ENCODE peak calls at places on chromosome 2, in six cellular contexts. E is fibroblast of lung, O is ovary, J is prostate gland, L is breast epithelium, R is small intestine. I is an unnamed sample.

GRCh38 chr2:42918671-42919335 is 126.4 kb upstream of the HAAO start:
- DNase-seq in J (no peak), O (no peak), L (no peak), R (no peak), E (no peak), I (no peak)

GRCh38 chr2:234038076-234038802 is 12.3 kb upstream of the SPP2 start:
- DNase-seq in E (peak), L (no peak), O (no peak), R (no peak), J (no peak), I (no peak)

GRCh38 chr2:231932985-231933915 is 7.1 kb upstream of the NPPC start:
- DNase-seq in J (no peak), L (no peak), E (no peak), R (no peak), O (no peak), I (no peak)

GRCh38 chr2:164711246-164712138 is 90.2 kb upstream of the GRB14 start:
- DNase-seq in E (no peak), J (no peak), O (no peak), L (no peak), R (peak), I (no peak)

GRCh38 chr2:30266051-30266621 is 34.8 kb downstream of the LBH start:
- DNase-seq in J (no peak), O (no peak), E (no peak), L (no peak), R (peak), I (no peak)

GRCh38 chr2:181273986-181274385 is 183.2 kb upstream of the ITGA4 start:
- DNase-seq in L (no peak), R (no peak), E (peak), O (no peak), J (no peak), I (no peak)

GRCh38 chr2:40095003-40095402 is 315.9 kb upstream of the THUMPD2 start:
- DNase-seq in R (no peak), L (no peak), O (no peak), E (peak), J (no peak), I (no peak)

GRCh38 chr2:59988337-59988736 is 565.1 kb downstream of the BCL11A start:
- DNase-seq in O (no peak), J (no peak), L (no peak), E (no peak), R (peak), I (no peak)

GRCh38 chr2:18578033-18578432 is 11.3 kb downstream of the NT5C1B start:
- DNase-seq in L (no peak), E (no peak), R (no peak), J (no peak), O (no peak), I (no peak)

GRCh38 chr2:25041307-25041927 is 459 bp upstream of the EFR3B start:
- DNase-seq in E (peak), L (peak), J (peak), O (peak), R (peak), I (no peak)

GRCh38 chr2:215535125-215535668 is 99.3 kb upstream of the FN1 start:
- DNase-seq in L (no peak), E (peak), J (no peak), O (no peak), R (no peak), I (no peak)

GRCh38 chr2:171406044-171406443 is 27.7 kb downstream of the METTL8 start:
- DNase-seq in O (no peak), J (no peak), R (no peak), L (no peak), E (no peak), I (no peak)

GRCh38 chr2:171404258-171404657 is 29.5 kb downstream of the METTL8 start:
- DNase-seq in R (no peak), O (no peak), L (no peak), E (no peak), J (no peak), I (no peak)

GRCh38 chr2:171407030-171407707 is 26.6 kb downstream of the METTL8 start:
- DNase-seq in R (no peak), E (no peak), O (no peak), J (no peak), L (no peak), I (no peak)

GRCh38 chr2:171404719-171405118 is 29.1 kb downstream of the METTL8 start:
- DNase-seq in J (no peak), E (no peak), R (no peak), L (no peak), O (no peak), I (no peak)

DNA sequence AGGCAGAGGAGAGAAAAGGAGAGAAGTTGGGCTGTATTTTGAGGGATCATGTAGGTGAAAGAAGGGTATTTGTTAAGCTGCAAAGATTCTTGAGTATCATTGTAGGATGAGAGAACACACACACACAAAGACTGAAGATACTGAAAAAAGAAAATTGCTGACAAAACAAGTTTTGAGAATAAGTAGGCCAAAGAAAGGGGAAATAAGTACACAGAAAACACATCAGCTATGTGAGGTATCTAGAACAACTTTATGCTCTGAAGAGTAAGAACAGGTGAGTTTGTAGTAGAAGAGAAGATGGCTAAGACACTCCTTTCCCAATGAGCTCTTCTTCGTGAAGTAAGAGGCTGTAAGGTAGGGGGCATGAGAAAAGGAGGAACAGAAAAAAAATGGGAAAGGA is 28.2 kb downstream of the METTL8 start:
- DNase-seq in E (no peak), J (no peak), R (no peak), L (no peak), O (no peak), I (no peak)
- H3K27ac ChIP-seq in E (no peak), J (no peak), R (no peak), L (no peak), O (no peak), I (no peak)

GRCh38 chr2:207767461-207768167 is 2.1 kb downstream of the FZD5 start:
- DNase-seq in J (peak), R (peak), L (no peak), O (peak), E (peak), I (peak)
- H3K27ac ChIP-seq in J (peak), R (peak), L (no peak), O (peak), E (no peak), I (no peak)

GRCh38 chr2:128280901-128281321 is 37.8 kb downstream of the HS6ST1 start:
- DNase-seq in O (peak), E (peak), L (peak), R (no peak), J (no peak), I (peak)

GRCh38 chr2:128281852-128282245 is 36.8 kb downstream of the HS6ST1 start:
- DNase-seq in R (no peak), E (no peak), O (no peak), J (no peak), L (peak), I (no peak)

GRCh38 chr2:128278979-128279378 is 39.7 kb downstream of the HS6ST1 start:
- DNase-seq in R (no peak), O (peak), J (no peak), L (no peak), E (no peak), I (no peak)

GRCh38 chr2:128277961-128278681 is 40.5 kb downstream of the HS6ST1 start:
- DNase-seq in O (peak), J (no peak), R (peak), E (no peak), L (peak), I (no peak)

DNA sequence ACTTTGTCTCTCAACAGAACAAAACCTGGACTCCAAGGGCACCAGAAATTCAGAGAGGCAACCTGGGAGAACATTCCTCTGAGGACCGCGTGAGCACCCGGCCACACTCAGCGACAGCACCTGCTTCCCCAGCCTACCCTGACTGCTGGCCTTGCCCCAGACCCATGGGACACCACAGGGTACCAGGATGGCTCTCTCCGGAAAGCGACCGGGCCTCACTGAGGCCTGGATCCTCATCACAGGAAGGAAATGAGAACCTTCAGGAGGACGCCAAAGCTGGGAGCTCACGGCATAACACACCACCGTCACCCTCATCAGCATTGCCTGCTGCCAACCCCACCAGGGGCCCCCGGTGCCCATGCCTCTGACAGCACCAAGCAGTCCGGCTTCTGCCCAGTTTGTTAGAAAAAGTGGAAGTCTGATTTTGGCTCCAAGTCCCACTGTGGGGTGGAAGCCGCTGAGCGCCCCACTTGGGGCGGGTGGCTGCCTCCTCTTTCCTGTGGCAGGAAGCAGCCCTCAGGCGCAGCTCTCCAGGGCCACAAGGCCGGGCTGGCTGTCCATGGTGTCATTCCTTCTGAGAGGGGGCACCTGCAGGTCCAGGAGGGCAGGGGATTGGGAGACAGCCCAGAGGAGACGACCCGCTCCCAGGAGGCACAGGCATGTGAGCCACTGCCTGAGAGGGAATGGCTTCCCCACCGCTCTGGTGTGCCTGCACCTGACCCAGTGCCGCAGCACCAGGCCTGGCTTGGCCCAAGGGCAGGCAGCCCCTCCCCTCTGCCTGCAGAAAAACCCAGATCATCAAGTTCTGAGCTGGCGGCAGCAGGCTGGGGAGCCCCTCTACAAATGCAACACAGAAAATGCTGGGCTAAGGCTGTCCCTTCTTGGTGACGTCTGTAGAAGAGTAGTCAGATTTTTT is 38.6 kb downstream of the HS6ST1 start:
- DNase-seq in E (no peak), R (no peak), J (no peak), L (peak), O (peak), I (no peak)
- H3K27ac ChIP-seq in E (no peak), R (no peak), J (no peak), L (peak), O (no peak), I (peak)

GRCh38 chr2:86223098-86223681 is 23.9 kb downstream of the MRPL35 start:
- DNase-seq in O (peak), E (peak), J (no peak), L (no peak), R (no peak), I (peak)

GRCh38 chr2:86218124-86218523 is 18.9 kb downstream of the MRPL35 start:
- DNase-seq in E (no peak), O (no peak), L (no peak), R (no peak), J (no peak), I (no peak)

GRCh38 chr2:86219896-86220295 is 20.6 kb downstream of the MRPL35 start:
- DNase-seq in L (no peak), E (no peak), J (no peak), R (no peak), O (no peak), I (no peak)

GRCh38 chr2:86223682-86224560 is 24.7 kb downstream of the MRPL35 start:
- DNase-seq in J (no peak), O (no peak), L (no peak), R (no peak), E (peak), I (no peak)

GRCh38 chr2:86221066-86221684 is 21.9 kb downstream of the MRPL35 start:
- DNase-seq in L (no peak), E (peak), O (no peak), R (peak), J (no peak), I (no peak)
- H3K27ac ChIP-seq in L (no peak), E (no peak), O (no peak), R (no peak), J (no peak), I (no peak)

GRCh38 chr2:171729952-171730317 is 42.7 kb downstream of the DYNC1I2 start:
- DNase-seq in J (no peak), O (no peak), E (no peak), L (no peak), R (no peak), I (no peak)

GRCh38 chr2:171726841-171727460 is 39.7 kb downstream of the DYNC1I2 start:
- DNase-seq in E (no peak), L (no peak), R (no peak), O (no peak), J (no peak), I (no peak)

GRCh38 chr2:171723724-171724683 is 36.7 kb downstream of the DYNC1I2 start:
- DNase-seq in J (no peak), R (no peak), E (peak), O (no peak), L (no peak), I (peak)

GRCh38 chr2:171728989-171729951 is 42.0 kb downstream of the DYNC1I2 start:
- DNase-seq in L (no peak), O (no peak), J (no peak), E (no peak), R (no peak), I (no peak)
- H3K27ac ChIP-seq in L (no peak), O (no peak), J (no peak), E (no peak), R (no peak), I (no peak)

GRCh38 chr2:74048843-74049519 is 64.3 kb downstream of the TET3 start:
- DNase-seq in E (no peak), R (no peak), J (no peak), L (no peak), O (no peak), I (no peak)
- H3K27ac ChIP-seq in E (no peak), R (no peak), J (no peak), L (no peak), O (no peak), I (peak)

DNA sequence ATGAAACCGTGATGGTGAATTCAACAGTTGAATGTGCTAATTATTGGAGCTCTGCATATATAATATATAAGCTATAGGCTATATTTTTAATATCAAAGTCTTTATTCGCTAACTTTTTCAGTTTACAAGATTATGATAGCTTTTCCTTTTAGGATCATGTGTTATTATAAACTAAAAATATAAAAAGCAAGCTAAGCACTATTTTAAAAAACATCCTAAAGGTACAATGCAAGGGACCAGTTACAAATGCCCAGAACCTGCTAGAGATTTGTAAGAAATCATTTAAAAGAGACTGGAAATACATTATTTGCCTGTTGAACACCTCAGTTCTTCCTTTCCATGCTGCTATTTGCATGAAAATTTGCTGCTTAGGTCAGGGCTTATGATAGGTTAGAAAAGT is 43.4 kb upstream of the EHBP1 start:
- DNase-seq in R (no peak), E (no peak), L (no peak), O (no peak), J (no peak), I (no peak)
- H3K27ac ChIP-seq in R (no peak), E (no peak), L (no peak), O (peak), J (no peak), I (no peak)

DNA sequence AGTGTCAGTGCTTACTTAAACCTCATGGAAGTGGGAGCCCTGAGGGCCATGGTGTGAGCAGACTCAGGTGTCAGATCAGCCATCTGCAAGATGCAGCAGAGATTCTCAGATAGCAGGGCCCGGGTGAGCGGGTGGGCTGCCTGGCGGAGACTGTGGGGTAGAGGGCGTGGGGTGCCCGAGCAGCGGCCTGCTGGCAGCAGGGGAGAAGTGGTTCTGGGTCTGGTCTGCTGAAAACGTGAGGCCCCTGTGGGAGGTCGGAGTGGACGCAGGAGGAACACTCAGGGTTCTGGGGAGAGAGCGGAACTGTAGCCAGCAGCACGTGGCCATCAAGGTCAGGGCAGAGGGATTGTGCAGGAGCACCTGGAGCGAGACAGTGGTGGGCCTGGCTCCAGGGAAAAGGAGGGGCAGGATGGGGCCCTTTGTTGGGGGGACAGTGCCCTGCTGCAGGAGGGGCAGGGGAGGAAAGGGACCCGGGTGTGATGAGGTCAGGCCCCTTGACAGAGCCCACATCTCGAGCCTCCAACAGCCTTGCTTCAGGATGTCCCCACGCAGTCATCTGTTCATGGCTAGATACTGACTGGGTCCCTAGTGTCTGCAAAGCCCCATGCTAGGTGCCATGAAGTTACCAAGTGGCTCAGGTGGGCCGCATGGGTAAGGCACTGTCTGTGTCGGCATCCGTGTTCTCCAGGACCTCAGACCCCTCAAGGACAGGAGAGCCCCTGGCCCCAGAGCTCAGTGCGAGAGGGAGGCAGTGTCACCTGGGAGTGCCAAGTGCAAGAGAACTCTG is 2.7 kb upstream of the ESPNL start:
- DNase-seq in O (no peak), R (no peak), J (no peak), E (no peak), L (no peak), I (no peak)
- H3K27ac ChIP-seq in O (no peak), R (no peak), J (no peak), E (no peak), L (no peak), I (no peak)

I was measured in substantia nigra.